ENCODE peak calls at places on chromosomes 7 and 10, in five cellular contexts. One of them, this sample, is unnamed.
A peak's percentile ranks its signal among the peaks of the same experiment; 100 is the strongest.

GRCh38 chr10:64054392-64054791 is 533.2 kb downstream of the REEP3 start:
- DNase-seq in right cardiac atrium: no peak
- DNase-seq in Karpas-422: no peak
- DNase-seq in SK-N-SH: no peak
- DNase-seq in WERI-Rb-1: no peak
- DNase-seq in this sample: no peak

GRCh38 chr7:157682064-157682945 is 345.5 kb downstream of the DNAJB6 start:
- DNase-seq in right cardiac atrium: no peak
- DNase-seq in Karpas-422: no peak
- DNase-seq in SK-N-SH: no peak
- DNase-seq in WERI-Rb-1: no peak
- DNase-seq in this sample: no peak

GRCh38 chr10:110480387-110480786 is 17.3 kb upstream of the DUSP5 start:
- DNase-seq in right cardiac atrium: no peak
- DNase-seq in Karpas-422: no peak
- DNase-seq in SK-N-SH: no peak
- DNase-seq in WERI-Rb-1: no peak
- DNase-seq in this sample: no peak

GRCh38 chr7:47536705-47537611 is 45.0 kb downstream of the TNS3 start:
- DNase-seq in right cardiac atrium: peak; percentile 87
- DNase-seq in Karpas-422: no peak
- DNase-seq in SK-N-SH: peak; percentile 86
- DNase-seq in WERI-Rb-1: no peak
- DNase-seq in this sample: peak; percentile 49

GRCh38 chr10:48818861-48819490 is 120.7 kb downstream of the LRRC18 start:
- DNase-seq in right cardiac atrium: no peak
- DNase-seq in Karpas-422: no peak
- DNase-seq in SK-N-SH: no peak
- DNase-seq in WERI-Rb-1: no peak
- DNase-seq in this sample: no peak

GRCh38 chr7:28155019-28155660 is 25.5 kb downstream of the JAZF1 start:
- DNase-seq in right cardiac atrium: no peak
- DNase-seq in Karpas-422: peak; percentile 87
- DNase-seq in SK-N-SH: no peak
- DNase-seq in WERI-Rb-1: no peak
- DNase-seq in this sample: no peak

GRCh38 chr7:33809218-33809617 is 96.1 kb upstream of the BMPER start:
- DNase-seq in right cardiac atrium: no peak
- DNase-seq in Karpas-422: no peak
- DNase-seq in SK-N-SH: no peak
- DNase-seq in WERI-Rb-1: peak; percentile 51
- DNase-seq in this sample: no peak

GRCh38 chr7:81433196-81433595 is 336.7 kb downstream of the HGF start:
- DNase-seq in right cardiac atrium: no peak
- DNase-seq in Karpas-422: no peak
- DNase-seq in SK-N-SH: no peak
- DNase-seq in WERI-Rb-1: no peak
- DNase-seq in this sample: no peak

GRCh38 chr7:156612930-156613329 is 27.6 kb upstream of the RNF32 start:
- DNase-seq in right cardiac atrium: no peak
- DNase-seq in Karpas-422: no peak
- DNase-seq in SK-N-SH: no peak
- DNase-seq in WERI-Rb-1: no peak
- DNase-seq in this sample: no peak

GRCh38 chr10:70890917-70891431 is 2.6 kb upstream of the PCBD1 start:
- DNase-seq in right cardiac atrium: peak; percentile 83
- DNase-seq in Karpas-422: no peak
- DNase-seq in SK-N-SH: peak; percentile 88
- DNase-seq in WERI-Rb-1: peak; percentile 88
- DNase-seq in this sample: peak; percentile 67

GRCh38 chr7:136033413-136034031 is 56.4 kb upstream of the MTPN start:
- DNase-seq in right cardiac atrium: peak; percentile 68
- DNase-seq in Karpas-422: no peak
- DNase-seq in SK-N-SH: peak; percentile 66
- DNase-seq in WERI-Rb-1: peak; percentile 41
- DNase-seq in this sample: no peak

GRCh38 chr7:7816084-7816483 is 97.7 kb upstream of the RPA3 start:
- DNase-seq in right cardiac atrium: no peak
- DNase-seq in Karpas-422: no peak
- DNase-seq in SK-N-SH: no peak
- DNase-seq in WERI-Rb-1: no peak
- DNase-seq in this sample: no peak

GRCh38 chr7:4692055-4692454 is 10.0 kb downstream of the FOXK1 start:
- DNase-seq in right cardiac atrium: no peak
- DNase-seq in Karpas-422: no peak
- DNase-seq in SK-N-SH: no peak
- DNase-seq in WERI-Rb-1: no peak
- DNase-seq in this sample: no peak

GRCh38 chr10:6667679-6668270 is 87.7 kb upstream of the PRKCQ start:
- DNase-seq in right cardiac atrium: no peak
- DNase-seq in Karpas-422: peak; percentile 62
- DNase-seq in SK-N-SH: peak; percentile 48
- DNase-seq in WERI-Rb-1: no peak
- DNase-seq in this sample: peak; percentile 41

GRCh38 chr10:13709931-13710690 is 123.3 kb downstream of the PRPF18 start:
- DNase-seq in right cardiac atrium: peak; percentile 80
- DNase-seq in Karpas-422: no peak
- DNase-seq in SK-N-SH: no peak
- DNase-seq in WERI-Rb-1: no peak
- DNase-seq in this sample: no peak

GRCh38 chr7:76016191-76016947 is 22.0 kb upstream of the TMEM120A start:
- DNase-seq in right cardiac atrium: no peak
- DNase-seq in Karpas-422: no peak
- DNase-seq in SK-N-SH: no peak
- DNase-seq in WERI-Rb-1: no peak
- DNase-seq in this sample: no peak

GRCh38 chr7:7505936-7506335 is 29.7 kb downstream of the COL28A1 start:
- DNase-seq in right cardiac atrium: no peak
- DNase-seq in Karpas-422: no peak
- DNase-seq in SK-N-SH: no peak
- DNase-seq in WERI-Rb-1: no peak
- DNase-seq in this sample: no peak

GRCh38 chr7:136325021-136325420 is 347.9 kb upstream of the MTPN start:
- DNase-seq in right cardiac atrium: no peak
- DNase-seq in Karpas-422: no peak
- DNase-seq in SK-N-SH: no peak
- DNase-seq in WERI-Rb-1: no peak
- DNase-seq in this sample: no peak

GRCh38 chr7:44145969-44146897 is 5.1 kb upstream of the MYL7 start:
- DNase-seq in right cardiac atrium: peak; percentile 95
- DNase-seq in Karpas-422: peak; percentile 89
- DNase-seq in SK-N-SH: peak; percentile 99
- DNase-seq in WERI-Rb-1: peak; percentile 68
- DNase-seq in this sample: no peak
- H3K4me3 ChIP-seq in right cardiac atrium: peak overlapping the region; percentile 24
- H3K4me3 ChIP-seq in Karpas-422: no peak overlapping the region
- H3K4me3 ChIP-seq in SK-N-SH: peak overlapping the region; percentile 59
- H3K4me3 ChIP-seq in WERI-Rb-1: no peak overlapping the region
- H3K4me3 ChIP-seq in this sample: no peak overlapping the region

GRCh38 chr10:113648478-113648877 is 15.4 kb downstream of the NRAP start:
- DNase-seq in right cardiac atrium: no peak
- DNase-seq in Karpas-422: no peak
- DNase-seq in SK-N-SH: no peak
- DNase-seq in WERI-Rb-1: no peak
- DNase-seq in this sample: peak; percentile 47

GRCh38 chr10:113643183-113643582 is 20.7 kb downstream of the NRAP start:
- DNase-seq in right cardiac atrium: no peak
- DNase-seq in Karpas-422: no peak
- DNase-seq in SK-N-SH: no peak
- DNase-seq in WERI-Rb-1: no peak
- DNase-seq in this sample: no peak

GRCh38 chr10:113644185-113645120 is 19.4 kb downstream of the NRAP start:
- DNase-seq in right cardiac atrium: no peak
- DNase-seq in Karpas-422: no peak
- DNase-seq in SK-N-SH: no peak
- DNase-seq in WERI-Rb-1: no peak
- DNase-seq in this sample: peak; percentile 38

GRCh38 chr10:113650172-113650571 is 13.7 kb downstream of the NRAP start:
- DNase-seq in right cardiac atrium: no peak
- DNase-seq in Karpas-422: no peak
- DNase-seq in SK-N-SH: no peak
- DNase-seq in WERI-Rb-1: no peak
- DNase-seq in this sample: no peak

DNA sequence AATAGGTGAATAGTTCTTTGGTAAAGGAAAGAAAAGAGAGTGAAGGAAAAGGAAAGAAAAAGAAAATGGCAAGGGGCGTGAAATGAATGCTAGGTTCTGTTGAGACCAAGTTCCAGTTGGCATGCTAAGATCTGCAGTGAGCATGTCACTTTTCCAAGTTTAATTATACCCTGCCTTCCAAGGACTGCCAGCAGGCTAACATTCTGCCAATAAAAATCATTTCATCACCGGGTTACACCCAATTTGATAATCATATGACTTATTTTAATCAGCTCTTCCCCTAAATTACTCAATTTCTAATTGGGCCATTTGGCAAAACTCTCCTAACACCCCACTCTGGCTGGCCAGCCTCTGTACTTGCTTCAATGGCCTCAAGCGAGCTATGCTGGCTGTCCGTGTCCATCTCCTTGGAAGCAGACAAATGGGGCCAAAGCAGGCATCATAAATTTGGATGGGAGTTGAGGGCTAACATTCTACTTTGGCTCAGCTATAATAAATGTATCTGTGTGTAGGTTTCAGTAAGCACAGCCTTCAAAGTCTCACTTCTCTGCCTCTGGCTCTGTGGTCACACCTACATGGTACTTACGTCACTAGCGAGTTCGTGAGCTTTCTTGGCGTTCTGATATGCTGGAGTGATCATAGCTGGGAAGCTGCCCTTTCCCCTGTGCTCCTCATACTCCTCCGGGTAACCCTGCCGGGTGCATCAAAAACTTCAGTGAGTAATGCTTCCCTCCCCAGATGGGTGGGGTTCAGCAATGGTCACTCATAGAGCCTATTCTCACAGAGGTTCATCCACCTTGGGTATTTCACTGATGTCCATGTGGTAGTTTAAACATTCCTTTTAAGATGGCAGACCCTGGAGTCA is 17.3 kb downstream of the NRAP start:
- DNase-seq in right cardiac atrium: peak; percentile 62
- DNase-seq in Karpas-422: no peak
- DNase-seq in SK-N-SH: no peak
- DNase-seq in WERI-Rb-1: no peak
- DNase-seq in this sample: no peak
- H3K27ac ChIP-seq in right cardiac atrium: peak overlapping the region; percentile 86
- H3K27ac ChIP-seq in Karpas-422: no peak overlapping the region
- H3K27ac ChIP-seq in SK-N-SH: no peak overlapping the region
- H3K27ac ChIP-seq in WERI-Rb-1: no peak overlapping the region
- H3K27ac ChIP-seq in this sample: no peak overlapping the region

GRCh38 chr7:32298403-32299132 is 191.6 kb downstream of the LSM5 start:
- DNase-seq in right cardiac atrium: peak; percentile 72
- DNase-seq in Karpas-422: no peak
- DNase-seq in SK-N-SH: peak; percentile 43
- DNase-seq in WERI-Rb-1: peak; percentile 46
- DNase-seq in this sample: no peak

GRCh38 chr7:32301427-32301826 is 188.8 kb downstream of the LSM5 start:
- DNase-seq in right cardiac atrium: no peak
- DNase-seq in Karpas-422: no peak
- DNase-seq in SK-N-SH: no peak
- DNase-seq in WERI-Rb-1: no peak
- DNase-seq in this sample: no peak

GRCh38 chr7:32293833-32294232 is 196.3 kb downstream of the LSM5 start:
- DNase-seq in right cardiac atrium: peak; percentile 51
- DNase-seq in Karpas-422: no peak
- DNase-seq in SK-N-SH: no peak
- DNase-seq in WERI-Rb-1: no peak
- DNase-seq in this sample: no peak

GRCh38 chr7:32299133-32299702 is 191.0 kb downstream of the LSM5 start:
- DNase-seq in right cardiac atrium: peak; percentile 94
- DNase-seq in Karpas-422: no peak
- DNase-seq in SK-N-SH: no peak
- DNase-seq in WERI-Rb-1: peak; percentile 86
- DNase-seq in this sample: no peak
- H3K4me3 ChIP-seq in right cardiac atrium: peak overlapping the region; percentile 59
- H3K4me3 ChIP-seq in Karpas-422: no peak overlapping the region
- H3K4me3 ChIP-seq in SK-N-SH: peak overlapping the region; percentile 47
- H3K4me3 ChIP-seq in WERI-Rb-1: peak overlapping the region; percentile 85
- H3K4me3 ChIP-seq in this sample: no peak overlapping the region

GRCh38 chr10:100182908-100183307 is 2.9 kb downstream of the ERLIN1 start:
- DNase-seq in right cardiac atrium: no peak
- DNase-seq in Karpas-422: no peak
- DNase-seq in SK-N-SH: no peak
- DNase-seq in WERI-Rb-1: peak; percentile 41
- DNase-seq in this sample: no peak
- H3K27ac ChIP-seq in right cardiac atrium: no peak overlapping the region
- H3K27ac ChIP-seq in Karpas-422: peak overlapping the region; percentile 89
- H3K27ac ChIP-seq in SK-N-SH: no peak overlapping the region
- H3K27ac ChIP-seq in WERI-Rb-1: peak overlapping the region; percentile 48
- H3K27ac ChIP-seq in this sample: no peak overlapping the region

GRCh38 chr7:149820622-149821190 is 17.5 kb upstream of the ZNF862 start:
- DNase-seq in right cardiac atrium: peak; percentile 24
- DNase-seq in Karpas-422: no peak
- DNase-seq in SK-N-SH: no peak
- DNase-seq in WERI-Rb-1: no peak
- DNase-seq in this sample: no peak

GRCh38 chr7:149823631-149824199 is 14.5 kb upstream of the ZNF862 start:
- DNase-seq in right cardiac atrium: peak; percentile 30
- DNase-seq in Karpas-422: no peak
- DNase-seq in SK-N-SH: no peak
- DNase-seq in WERI-Rb-1: no peak
- DNase-seq in this sample: no peak

GRCh38 chr7:149821191-149822148 is 16.7 kb upstream of the ZNF862 start:
- DNase-seq in right cardiac atrium: peak; percentile 28
- DNase-seq in Karpas-422: no peak
- DNase-seq in SK-N-SH: peak; percentile 42
- DNase-seq in WERI-Rb-1: no peak
- DNase-seq in this sample: no peak

GRCh38 chr7:149823191-149823630 is 15.0 kb upstream of the ZNF862 start:
- DNase-seq in right cardiac atrium: no peak
- DNase-seq in Karpas-422: no peak
- DNase-seq in SK-N-SH: no peak
- DNase-seq in WERI-Rb-1: no peak
- DNase-seq in this sample: no peak

GRCh38 chr7:149822353-149822943 is 15.7 kb upstream of the ZNF862 start:
- DNase-seq in right cardiac atrium: peak; percentile 32
- DNase-seq in Karpas-422: no peak
- DNase-seq in SK-N-SH: peak; percentile 62
- DNase-seq in WERI-Rb-1: no peak
- DNase-seq in this sample: peak; percentile 74
- H3K4me3 ChIP-seq in right cardiac atrium: no peak overlapping the region
- H3K4me3 ChIP-seq in Karpas-422: no peak overlapping the region
- H3K4me3 ChIP-seq in SK-N-SH: no peak overlapping the region
- H3K4me3 ChIP-seq in WERI-Rb-1: no peak overlapping the region
- H3K4me3 ChIP-seq in this sample: no peak overlapping the region